ENCODE peak calls at places on chromosomes 4 and X, in five cellular contexts. One of them, this sample, is unnamed.

GRCh38 chrX:50927127-50927526 is 16.6 kb downstream of the BMP15 start:
- DNase-seq in AG04450: no peak
- DNase-seq in GM10248: no peak
- DNase-seq in AG10803: no peak
- DNase-seq in spleen: peak; percentile 54
- DNase-seq in this sample: no peak

GRCh38 chrX:106649523-106650428 is 38.0 kb downstream of the RADX start:
- DNase-seq in AG10803: no peak
- DNase-seq in AG04450: no peak
- DNase-seq in GM10248: peak; percentile 11
- DNase-seq in spleen: no peak
- DNase-seq in this sample: no peak

GRCh38 chr4:18695733-18696527 is 674.4 kb upstream of the LCORL start:
- DNase-seq in GM10248: no peak
- DNase-seq in AG04450: no peak
- DNase-seq in AG10803: no peak
- DNase-seq in spleen: no peak
- DNase-seq in this sample: no peak

GRCh38 chr4:4216668-4217067 is 10.1 kb downstream of the OTOP1 start:
- DNase-seq in AG04450: no peak
- DNase-seq in GM10248: no peak
- DNase-seq in spleen: no peak
- DNase-seq in AG10803: peak; percentile 17
- DNase-seq in this sample: no peak

GRCh38 chr4:78634011-78634664 is 82.6 kb downstream of the ANXA3 start:
- DNase-seq in AG04450: no peak
- DNase-seq in GM10248: no peak
- DNase-seq in AG10803: peak; percentile 67
- DNase-seq in spleen: no peak
- DNase-seq in this sample: no peak

GRCh38 chr4:47623916-47624554 is 139.0 kb downstream of the ATP10D start:
- DNase-seq in spleen: no peak
- DNase-seq in AG10803: peak; percentile 90
- DNase-seq in AG04450: peak; percentile 11
- DNase-seq in GM10248: no peak
- DNase-seq in this sample: no peak

GRCh38 chrX:109839694-109840358 is 106.8 kb upstream of the ACSL4 start:
- DNase-seq in spleen: no peak
- DNase-seq in GM10248: no peak
- DNase-seq in AG04450: no peak
- DNase-seq in AG10803: no peak
- DNase-seq in this sample: no peak

GRCh38 chrX:152086141-152086540 is 52.2 kb downstream of the MAGEA10 start:
- DNase-seq in spleen: no peak
- DNase-seq in AG04450: no peak
- DNase-seq in GM10248: no peak
- DNase-seq in AG10803: no peak
- DNase-seq in this sample: no peak

GRCh38 chrX:41384041-41384705 is 50.2 kb downstream of the DDX3X start:
- DNase-seq in AG04450: peak; percentile 55
- DNase-seq in spleen: peak; percentile 88
- DNase-seq in GM10248: no peak
- DNase-seq in AG10803: peak; percentile 71
- DNase-seq in this sample: no peak

GRCh38 chr4:48047421-48047844 is 30.9 kb downstream of the NIPAL1 start:
- DNase-seq in AG10803: no peak
- DNase-seq in spleen: no peak
- DNase-seq in GM10248: peak; percentile 67
- DNase-seq in AG04450: no peak
- DNase-seq in this sample: no peak

GRCh38 chr4:48801016-48801715 is 21.1 kb upstream of the FRYL start:
- DNase-seq in AG10803: no peak
- DNase-seq in AG04450: no peak
- DNase-seq in GM10248: no peak
- DNase-seq in spleen: no peak
- DNase-seq in this sample: no peak

GRCh38 chrX:97057349-97057909 is 173.7 kb downstream of the RPA4 start:
- DNase-seq in spleen: no peak
- DNase-seq in GM10248: no peak
- DNase-seq in AG04450: no peak
- DNase-seq in AG10803: no peak
- DNase-seq in this sample: no peak

GRCh38 chrX:84118769-84119168 is 69.2 kb downstream of the RPS6KA6 start:
- DNase-seq in GM10248: no peak
- DNase-seq in AG10803: no peak
- DNase-seq in spleen: no peak
- DNase-seq in AG04450: no peak
- DNase-seq in this sample: no peak

GRCh38 chr4:169604131-169604900 is 8.1 kb downstream of the NEK1 start:
- DNase-seq in AG04450: no peak
- DNase-seq in spleen: no peak
- DNase-seq in AG10803: peak; percentile 74
- DNase-seq in GM10248: peak; percentile 31
- DNase-seq in this sample: no peak

GRCh38 chr4:107757860-107758476 is 37.9 kb upstream of the PAPSS1 start:
- DNase-seq in AG04450: peak; percentile 6
- DNase-seq in GM10248: peak; percentile 20
- DNase-seq in AG10803: peak; percentile 47
- DNase-seq in spleen: no peak
- DNase-seq in this sample: no peak

GRCh38 chr4:45350438-45350837 is 624.1 kb upstream of the GNPDA2 start:
- DNase-seq in AG04450: no peak
- DNase-seq in AG10803: peak; percentile 0
- DNase-seq in GM10248: no peak
- DNase-seq in spleen: no peak
- DNase-seq in this sample: no peak

GRCh38 chrX:80174925-80175574 is 160.5 kb downstream of the TBX22 start:
- DNase-seq in GM10248: no peak
- DNase-seq in spleen: no peak
- DNase-seq in AG04450: no peak
- DNase-seq in AG10803: no peak
- DNase-seq in this sample: no peak

GRCh38 chr4:2172627-2173231 is 69.2 kb downstream of the HAUS3 start:
- DNase-seq in spleen: no peak
- DNase-seq in GM10248: no peak
- DNase-seq in AG04450: no peak
- DNase-seq in AG10803: no peak
- DNase-seq in this sample: no peak

GRCh38 chrX:129678176-129678880 is 23.6 kb upstream of the APLN start:
- DNase-seq in AG10803: peak; percentile 20
- DNase-seq in GM10248: no peak
- DNase-seq in AG04450: no peak
- DNase-seq in spleen: peak; percentile 89
- DNase-seq in this sample: no peak

GRCh38 chr4:47287735-47288134 is 175.8 kb downstream of the COMMD8 start:
- DNase-seq in AG10803: peak; percentile 1
- DNase-seq in AG04450: peak; percentile 34
- DNase-seq in spleen: no peak
- DNase-seq in GM10248: peak; percentile 29
- DNase-seq in this sample: no peak

GRCh38 chrX:22577181-22577580 is 304.5 kb downstream of the CBLL2 start:
- DNase-seq in AG10803: peak; percentile 52
- DNase-seq in spleen: no peak
- DNase-seq in AG04450: peak; percentile 33
- DNase-seq in GM10248: no peak
- DNase-seq in this sample: no peak

GRCh38 chrX:132092439-132093065 is 35.3 kb downstream of the FRMD7 start:
- DNase-seq in AG04450: peak; percentile 2
- DNase-seq in spleen: no peak
- DNase-seq in AG10803: peak; percentile 63
- DNase-seq in GM10248: peak; percentile 50
- DNase-seq in this sample: no peak

GRCh38 chrX:153946910-153947769 is 2.7 kb upstream of the RENBP start:
- DNase-seq in AG10803: peak; percentile 68
- DNase-seq in spleen: peak; percentile 93
- DNase-seq in GM10248: peak; percentile 86
- DNase-seq in AG04450: peak; percentile 41
- DNase-seq in this sample: no peak

GRCh38 chr4:170306208-170306607 is 216.5 kb upstream of the AADAT start:
- DNase-seq in AG04450: no peak
- DNase-seq in GM10248: no peak
- DNase-seq in spleen: no peak
- DNase-seq in AG10803: no peak
- DNase-seq in this sample: no peak

GRCh38 chr4:7736436-7737267 is 203.0 kb downstream of the AFAP1 start:
- DNase-seq in AG10803: no peak
- DNase-seq in AG04450: no peak
- DNase-seq in spleen: peak; percentile 68
- DNase-seq in GM10248: no peak
- DNase-seq in this sample: no peak

GRCh38 chrX:17608898-17609297 is 128.4 kb upstream of the SCML1 start:
- DNase-seq in AG04450: no peak
- DNase-seq in spleen: no peak
- DNase-seq in GM10248: no peak
- DNase-seq in AG10803: no peak
- DNase-seq in this sample: no peak

GRCh38 chr4:87985097-87985886 is 9.8 kb downstream of the SPP1 start:
- DNase-seq in AG04450: no peak
- DNase-seq in GM10248: peak; percentile 22
- DNase-seq in AG10803: peak; percentile 56
- DNase-seq in spleen: peak; percentile 79
- DNase-seq in this sample: no peak

GRCh38 chr4:134727696-134728095 is 526.1 kb upstream of the PABPC4L start:
- DNase-seq in AG04450: no peak
- DNase-seq in GM10248: no peak
- DNase-seq in spleen: no peak
- DNase-seq in AG10803: no peak
- DNase-seq in this sample: no peak

GRCh38 chr4:23333556-23333945 is 556.3 kb downstream of the PPARGC1A start:
- DNase-seq in AG10803: no peak
- DNase-seq in spleen: no peak
- DNase-seq in AG04450: no peak
- DNase-seq in GM10248: no peak
- DNase-seq in this sample: no peak

GRCh38 chr4:57156242-57156990 is 46.2 kb upstream of the IGFBP7 start:
- DNase-seq in AG04450: no peak
- DNase-seq in spleen: no peak
- DNase-seq in AG10803: no peak
- DNase-seq in GM10248: no peak
- DNase-seq in this sample: no peak

GRCh38 chrX:115906881-115907280 is 263.7 kb upstream of the AGTR2 start:
- DNase-seq in AG04450: no peak
- DNase-seq in AG10803: no peak
- DNase-seq in GM10248: no peak
- DNase-seq in spleen: no peak
- DNase-seq in this sample: no peak

GRCh38 chr4:77152421-77152820 is 4.6 kb upstream of the CCNG2 start:
- DNase-seq in AG10803: no peak
- DNase-seq in spleen: no peak
- DNase-seq in AG04450: no peak
- DNase-seq in GM10248: no peak
- DNase-seq in this sample: no peak

GRCh38 chr4:176137626-176138025 is 57.8 kb downstream of the SPATA4 start:
- DNase-seq in spleen: no peak
- DNase-seq in AG04450: no peak
- DNase-seq in GM10248: no peak
- DNase-seq in AG10803: peak; percentile 53
- DNase-seq in this sample: no peak

GRCh38 chrX:27893871-27894270 is 86.1 kb downstream of the MAGEB10 start:
- DNase-seq in AG10803: no peak
- DNase-seq in spleen: no peak
- DNase-seq in GM10248: no peak
- DNase-seq in AG04450: no peak
- DNase-seq in this sample: no peak

GRCh38 chrX:134761788-134762187 is 103.5 kb upstream of the PLAC1 start:
- DNase-seq in spleen: no peak
- DNase-seq in AG04450: no peak
- DNase-seq in GM10248: peak; percentile 20
- DNase-seq in AG10803: no peak
- DNase-seq in this sample: no peak
- TF ChIP-seq CTCF in spleen: no peak
- TF ChIP-seq CTCF in AG04450: peak; percentile 25
- TF ChIP-seq CTCF in GM10248: peak; percentile 25
- TF ChIP-seq CTCF in AG10803: peak; percentile 50
- TF ChIP-seq CTCF in this sample: peak; percentile 78

GRCh38 chr4:106471151-106471550 is 102.6 kb upstream of the GIMD1 start:
- DNase-seq in GM10248: no peak
- DNase-seq in AG10803: no peak
- DNase-seq in AG04450: no peak
- DNase-seq in spleen: no peak
- DNase-seq in this sample: no peak
- TF ChIP-seq CTCF in GM10248: no peak
- TF ChIP-seq CTCF in AG10803: no peak
- TF ChIP-seq CTCF in AG04450: no peak
- TF ChIP-seq CTCF in spleen: no peak
- TF ChIP-seq CTCF in this sample: no peak

GRCh38 chrX:1836683-1837082 is 221.8 kb downstream of the ASMT start:
- DNase-seq in AG10803: no peak
- DNase-seq in GM10248: no peak
- DNase-seq in spleen: no peak
- DNase-seq in AG04450: no peak
- DNase-seq in this sample: no peak

DNA sequence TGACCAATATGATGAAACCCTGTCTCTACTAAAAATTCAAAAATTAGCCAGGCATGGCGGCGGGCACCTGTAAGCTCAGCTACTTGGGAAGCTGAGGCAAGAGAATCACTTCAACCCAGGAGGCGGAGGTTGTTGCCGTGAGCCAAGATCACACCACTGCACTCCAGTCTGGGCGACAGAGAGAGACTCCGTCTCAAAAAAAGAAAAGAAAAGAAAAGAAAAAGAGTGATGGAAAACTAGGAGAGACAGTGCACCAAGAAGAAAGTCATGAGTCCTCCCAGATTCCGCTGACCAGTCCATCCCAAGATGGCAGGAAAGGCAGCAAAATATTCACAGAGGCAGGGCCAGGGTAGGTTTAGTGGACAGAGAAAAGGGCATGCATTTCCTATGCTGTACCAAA is 226.9 kb downstream of the ASMT start:
- DNase-seq in GM10248: no peak
- DNase-seq in spleen: no peak
- DNase-seq in AG04450: no peak
- DNase-seq in AG10803: no peak
- DNase-seq in this sample: no peak
- TF ChIP-seq CTCF in GM10248: no peak
- TF ChIP-seq CTCF in spleen: no peak
- TF ChIP-seq CTCF in AG04450: no peak
- TF ChIP-seq CTCF in AG10803: no peak
- TF ChIP-seq CTCF in this sample: no peak

GRCh38 chr4:92599044-92599443 is 295.3 kb downstream of the GRID2 start:
- DNase-seq in GM10248: no peak
- DNase-seq in spleen: no peak
- DNase-seq in AG10803: no peak
- DNase-seq in AG04450: no peak
- DNase-seq in this sample: no peak

GRCh38 chr4:92606227-92606626 is 302.5 kb downstream of the GRID2 start:
- DNase-seq in spleen: no peak
- DNase-seq in GM10248: no peak
- DNase-seq in AG10803: no peak
- DNase-seq in AG04450: no peak
- DNase-seq in this sample: no peak

DNA sequence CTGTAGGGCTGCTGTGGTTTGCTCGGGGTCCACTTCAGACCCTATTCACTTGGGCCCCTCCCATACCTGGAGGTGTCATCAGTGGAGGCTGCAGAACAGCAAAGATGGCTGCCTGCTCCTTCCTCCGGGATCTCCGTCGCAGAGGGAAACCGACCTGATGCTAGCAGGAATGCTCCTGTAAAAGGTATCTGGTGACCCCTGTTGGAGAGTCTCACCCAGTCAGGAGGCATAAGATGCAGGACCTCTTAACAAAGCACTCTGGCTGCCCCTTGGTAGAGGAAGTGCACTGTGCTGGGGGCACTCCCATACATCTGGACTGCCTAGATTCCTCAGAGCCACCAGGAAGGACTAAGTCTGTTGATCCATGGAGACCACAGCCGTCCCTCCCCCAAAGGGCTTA is 296.9 kb downstream of the GRID2 start:
- DNase-seq in GM10248: no peak
- DNase-seq in spleen: no peak
- DNase-seq in AG04450: no peak
- DNase-seq in AG10803: no peak
- DNase-seq in this sample: peak; percentile 47
- TF ChIP-seq CTCF in GM10248: no peak
- TF ChIP-seq CTCF in spleen: no peak
- TF ChIP-seq CTCF in AG04450: no peak
- TF ChIP-seq CTCF in AG10803: no peak
- TF ChIP-seq CTCF in this sample: no peak

This sample was measured in chondrocyte.